ENCODE peak calls at places on chromosome 21, in seven cellular contexts. One of them, this sample, is unnamed.

GRCh38 chr21:28963831-28964230 is 28.8 kb downstream of the LTN1 start:
- DNase-seq in GM20000: no peak
- DNase-seq in A549: no peak
- DNase-seq in breast epithelium: no peak
- DNase-seq in AG09319: no peak
- DNase-seq in WERI-Rb-1: no peak
- DNase-seq in uterus: no peak
- DNase-seq in this sample: no peak

GRCh38 chr21:42093991-42094417 is 22.9 kb downstream of the UMODL1 start:
- DNase-seq in breast epithelium: no peak
- DNase-seq in uterus: peak
- DNase-seq in WERI-Rb-1: no peak
- DNase-seq in GM20000: no peak
- DNase-seq in A549: no peak
- DNase-seq in AG09319: peak
- DNase-seq in this sample: no peak

GRCh38 chr21:35635261-35635660 is 425.1 kb downstream of the SETD4 start:
- DNase-seq in AG09319: no peak
- DNase-seq in A549: peak
- DNase-seq in breast epithelium: no peak
- DNase-seq in WERI-Rb-1: no peak
- DNase-seq in GM20000: no peak
- DNase-seq in uterus: no peak
- DNase-seq in this sample: no peak

GRCh38 chr21:20353351-20353750 is 644.9 kb upstream of the NCAM2 start:
- DNase-seq in breast epithelium: no peak
- DNase-seq in AG09319: no peak
- DNase-seq in uterus: no peak
- DNase-seq in GM20000: no peak
- DNase-seq in A549: no peak
- DNase-seq in WERI-Rb-1: no peak
- DNase-seq in this sample: no peak

GRCh38 chr21:21183092-21183491 is 184.9 kb downstream of the NCAM2 start:
- DNase-seq in breast epithelium: no peak
- DNase-seq in GM20000: no peak
- DNase-seq in AG09319: no peak
- DNase-seq in A549: no peak
- DNase-seq in WERI-Rb-1: no peak
- DNase-seq in uterus: no peak
- DNase-seq in this sample: no peak

GRCh38 chr21:28959367-28960099 is 33.1 kb downstream of the LTN1 start:
- DNase-seq in A549: peak
- DNase-seq in AG09319: no peak
- DNase-seq in uterus: no peak
- DNase-seq in GM20000: no peak
- DNase-seq in breast epithelium: no peak
- DNase-seq in WERI-Rb-1: no peak
- DNase-seq in this sample: no peak

GRCh38 chr21:34639882-34640788 is 25.2 kb upstream of the RCAN1 start:
- DNase-seq in uterus: no peak
- DNase-seq in AG09319: no peak
- DNase-seq in WERI-Rb-1: no peak
- DNase-seq in breast epithelium: no peak
- DNase-seq in GM20000: peak
- DNase-seq in A549: no peak
- DNase-seq in this sample: no peak

GRCh38 chr21:40204956-40205355 is 337.7 kb downstream of the PCP4 start:
- DNase-seq in uterus: no peak
- DNase-seq in AG09319: no peak
- DNase-seq in A549: no peak
- DNase-seq in WERI-Rb-1: no peak
- DNase-seq in breast epithelium: no peak
- DNase-seq in GM20000: no peak
- DNase-seq in this sample: no peak

GRCh38 chr21:41684381-41685245 is 82.2 kb downstream of the RIPK4 start:
- DNase-seq in WERI-Rb-1: no peak
- DNase-seq in breast epithelium: no peak
- DNase-seq in A549: peak
- DNase-seq in GM20000: no peak
- DNase-seq in AG09319: peak
- DNase-seq in uterus: no peak
- DNase-seq in this sample: no peak

GRCh38 chr21:33936221-33937038 is 20.8 kb upstream of the ATP5PO start:
- DNase-seq in AG09319: no peak
- DNase-seq in GM20000: no peak
- DNase-seq in uterus: no peak
- DNase-seq in A549: no peak
- DNase-seq in WERI-Rb-1: no peak
- DNase-seq in breast epithelium: no peak
- DNase-seq in this sample: no peak

GRCh38 chr21:34072145-34073031 is 990 bp upstream of the MRPS6 start:
- DNase-seq in AG09319: no peak
- DNase-seq in A549: no peak
- DNase-seq in WERI-Rb-1: no peak
- DNase-seq in uterus: no peak
- DNase-seq in GM20000: no peak
- DNase-seq in breast epithelium: no peak
- DNase-seq in this sample: peak

GRCh38 chr21:15706686-15707085 is 23.1 kb upstream of the USP25 start:
- DNase-seq in GM20000: no peak
- DNase-seq in A549: peak
- DNase-seq in WERI-Rb-1: no peak
- DNase-seq in breast epithelium: no peak
- DNase-seq in uterus: no peak
- DNase-seq in AG09319: peak
- DNase-seq in this sample: no peak

GRCh38 chr21:42495765-42496119 is 282 bp downstream of the RSPH1 start:
- DNase-seq in breast epithelium: no peak
- DNase-seq in A549: no peak
- DNase-seq in WERI-Rb-1: peak
- DNase-seq in GM20000: no peak
- DNase-seq in uterus: no peak
- DNase-seq in AG09319: no peak
- DNase-seq in this sample: no peak

GRCh38 chr21:41827951-41828883 is 50.9 kb downstream of the PRDM15 start:
- DNase-seq in GM20000: no peak
- DNase-seq in uterus: no peak
- DNase-seq in AG09319: no peak
- DNase-seq in breast epithelium: no peak
- DNase-seq in WERI-Rb-1: no peak
- DNase-seq in A549: no peak
- DNase-seq in this sample: no peak

GRCh38 chr21:39728341-39728740 is 16.6 kb upstream of the IGSF5 start:
- DNase-seq in A549: no peak
- DNase-seq in breast epithelium: no peak
- DNase-seq in uterus: no peak
- DNase-seq in WERI-Rb-1: no peak
- DNase-seq in GM20000: no peak
- DNase-seq in AG09319: no peak
- DNase-seq in this sample: no peak

GRCh38 chr21:34004013-34004938 is 69.1 kb upstream of the MRPS6 start:
- DNase-seq in A549: no peak
- DNase-seq in uterus: no peak
- DNase-seq in AG09319: no peak
- DNase-seq in breast epithelium: no peak
- DNase-seq in GM20000: no peak
- DNase-seq in WERI-Rb-1: no peak
- DNase-seq in this sample: no peak

GRCh38 chr21:34885636-34886553 is 163.2 kb downstream of the RUNX1 start:
- DNase-seq in breast epithelium: no peak
- DNase-seq in AG09319: no peak
- DNase-seq in WERI-Rb-1: no peak
- DNase-seq in A549: no peak
- DNase-seq in uterus: no peak
- DNase-seq in GM20000: peak
- DNase-seq in this sample: no peak

GRCh38 chr21:31330144-31330483 is 13.9 kb downstream of the TIAM1 start:
- DNase-seq in uterus: no peak
- DNase-seq in AG09319: no peak
- DNase-seq in GM20000: no peak
- DNase-seq in A549: no peak
- DNase-seq in WERI-Rb-1: no peak
- DNase-seq in breast epithelium: no peak
- DNase-seq in this sample: no peak

GRCh38 chr21:34695434-34695833 is 26.6 kb downstream of the CLIC6 start:
- DNase-seq in breast epithelium: no peak
- DNase-seq in A549: no peak
- DNase-seq in uterus: no peak
- DNase-seq in AG09319: no peak
- DNase-seq in GM20000: peak
- DNase-seq in WERI-Rb-1: no peak
- DNase-seq in this sample: no peak

GRCh38 chr21:40511976-40512375 is 335.0 kb downstream of the DSCAM start:
- DNase-seq in breast epithelium: no peak
- DNase-seq in uterus: no peak
- DNase-seq in AG09319: peak
- DNase-seq in GM20000: no peak
- DNase-seq in WERI-Rb-1: no peak
- DNase-seq in A549: peak
- DNase-seq in this sample: no peak

GRCh38 chr21:32578107-32578691 is 7.1 kb downstream of the TCP10L start:
- DNase-seq in breast epithelium: no peak
- DNase-seq in WERI-Rb-1: no peak
- DNase-seq in uterus: no peak
- DNase-seq in AG09319: no peak
- DNase-seq in A549: peak
- DNase-seq in GM20000: no peak
- DNase-seq in this sample: no peak
- TF ChIP-seq CTCF in breast epithelium: no peak
- TF ChIP-seq CTCF in WERI-Rb-1: peak
- TF ChIP-seq CTCF in uterus: no peak
- TF ChIP-seq CTCF in AG09319: peak
- TF ChIP-seq CTCF in A549: peak
- TF ChIP-seq CTCF in GM20000: peak
- TF ChIP-seq CTCF in this sample: no peak

GRCh38 chr21:44761747-44762208 is 39.8 kb downstream of the UBE2G2 start:
- DNase-seq in uterus: no peak
- DNase-seq in GM20000: no peak
- DNase-seq in WERI-Rb-1: peak
- DNase-seq in A549: no peak
- DNase-seq in breast epithelium: no peak
- DNase-seq in AG09319: no peak
- DNase-seq in this sample: no peak

GRCh38 chr21:44760376-44760775 is 41.2 kb downstream of the UBE2G2 start:
- DNase-seq in A549: no peak
- DNase-seq in AG09319: no peak
- DNase-seq in uterus: no peak
- DNase-seq in GM20000: no peak
- DNase-seq in WERI-Rb-1: peak
- DNase-seq in breast epithelium: no peak
- DNase-seq in this sample: no peak

GRCh38 chr21:44759628-44760285 is 41.9 kb downstream of the UBE2G2 start:
- DNase-seq in WERI-Rb-1: peak
- DNase-seq in AG09319: no peak
- DNase-seq in GM20000: no peak
- DNase-seq in uterus: no peak
- DNase-seq in A549: no peak
- DNase-seq in breast epithelium: no peak
- DNase-seq in this sample: no peak

GRCh38 chr21:44762221-44763049 is 39.2 kb downstream of the UBE2G2 start:
- DNase-seq in breast epithelium: no peak
- DNase-seq in GM20000: no peak
- DNase-seq in AG09319: no peak
- DNase-seq in WERI-Rb-1: peak
- DNase-seq in uterus: no peak
- DNase-seq in A549: no peak
- DNase-seq in this sample: no peak

DNA sequence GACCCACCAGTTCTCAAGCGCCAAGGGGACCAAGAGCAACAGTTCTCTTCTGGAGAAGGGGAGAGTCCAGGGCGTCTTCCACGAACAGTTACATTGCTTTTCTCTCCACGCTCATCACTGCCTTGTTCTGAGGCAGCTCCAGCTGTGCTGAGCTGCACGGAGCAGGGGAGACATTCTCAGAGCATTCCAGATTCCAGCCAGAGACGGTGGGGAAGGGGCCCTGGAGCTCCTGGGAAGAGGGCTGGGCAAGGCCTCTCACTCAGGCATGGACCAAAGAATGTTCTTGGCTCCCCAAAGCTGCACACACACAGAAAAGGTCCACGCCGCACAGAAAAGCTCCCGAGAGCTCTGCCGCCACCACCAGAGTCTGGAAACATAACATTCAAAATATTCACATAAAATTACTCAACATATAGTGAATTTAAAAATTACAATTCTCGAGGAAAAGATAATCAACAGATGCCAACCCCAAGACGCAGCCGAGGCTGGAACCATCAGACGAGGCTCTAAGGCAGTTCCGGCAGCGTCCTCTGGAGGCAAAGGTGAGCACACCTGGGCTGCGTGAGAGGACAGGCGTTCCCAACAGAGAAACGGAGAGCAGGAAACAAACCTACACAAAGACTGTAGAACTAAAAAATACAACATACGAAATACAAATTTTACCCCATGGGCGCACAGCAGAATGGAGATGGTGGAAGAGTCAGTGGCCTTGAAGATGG is 40.5 kb downstream of the UBE2G2 start:
- DNase-seq in GM20000: no peak
- DNase-seq in breast epithelium: no peak
- DNase-seq in WERI-Rb-1: peak
- DNase-seq in AG09319: no peak
- DNase-seq in A549: no peak
- DNase-seq in uterus: no peak
- DNase-seq in this sample: no peak
- TF ChIP-seq CTCF in GM20000: no peak
- TF ChIP-seq CTCF in breast epithelium: no peak
- TF ChIP-seq CTCF in WERI-Rb-1: peak
- TF ChIP-seq CTCF in AG09319: peak
- TF ChIP-seq CTCF in A549: no peak
- TF ChIP-seq CTCF in uterus: no peak
- TF ChIP-seq CTCF in this sample: no peak

GRCh38 chr21:26965567-26966359 is 1.1 kb downstream of the ADAMTS5 start:
- DNase-seq in WERI-Rb-1: no peak
- DNase-seq in uterus: peak
- DNase-seq in GM20000: peak
- DNase-seq in breast epithelium: peak
- DNase-seq in AG09319: no peak
- DNase-seq in A549: no peak
- DNase-seq in this sample: peak
- TF ChIP-seq CTCF in WERI-Rb-1: no peak
- TF ChIP-seq CTCF in uterus: peak
- TF ChIP-seq CTCF in GM20000: no peak
- TF ChIP-seq CTCF in breast epithelium: peak
- TF ChIP-seq CTCF in AG09319: peak
- TF ChIP-seq CTCF in A549: no peak
- TF ChIP-seq CTCF in this sample: peak

GRCh38 chr21:17270234-17270633 is 242.6 kb upstream of the CXADR start:
- DNase-seq in A549: peak
- DNase-seq in uterus: peak
- DNase-seq in breast epithelium: no peak
- DNase-seq in WERI-Rb-1: no peak
- DNase-seq in AG09319: peak
- DNase-seq in GM20000: no peak
- DNase-seq in this sample: peak
- TF ChIP-seq CTCF in A549: peak
- TF ChIP-seq CTCF in uterus: peak
- TF ChIP-seq CTCF in breast epithelium: peak
- TF ChIP-seq CTCF in WERI-Rb-1: no peak
- TF ChIP-seq CTCF in AG09319: peak
- TF ChIP-seq CTCF in GM20000: no peak
- TF ChIP-seq CTCF in this sample: peak

This sample was measured in psoas muscle.